ENCODE peak calls at places on chromosome 21, in five cellular contexts. Y is IMR-90, E is GM12891, B is K562, J is sigmoid colon. S is an unnamed sample.

GRCh38 chr21:35198004-35198403 is 148.9 kb upstream of the RUNX1 start:
- DNase-seq in B (no peak), Y (peak), E (no peak), J (no peak), S (no peak)

GRCh38 chr21:37551406-37552355 is 185.1 kb downstream of the DYRK1A start:
- DNase-seq in E (no peak), B (no peak), Y (no peak), J (peak), S (no peak)

GRCh38 chr21:27636671-27637070 is 669.8 kb upstream of the ADAMTS5 start:
- DNase-seq in J (no peak), E (no peak), Y (no peak), B (no peak), S (no peak)

GRCh38 chr21:38714998-38715397 is 90.7 kb upstream of the ETS2 start:
- DNase-seq in E (no peak), B (no peak), Y (no peak), J (no peak), S (no peak)

GRCh38 chr21:29647353-29647781 is 292.4 kb downstream of the GRIK1 start:
- DNase-seq in Y (peak), B (peak), J (no peak), E (no peak), S (peak)

GRCh38 chr21:37681711-37682110 is 234.5 kb downstream of the KCNJ6 start:
- DNase-seq in J (no peak), E (no peak), Y (no peak), B (no peak), S (no peak)

GRCh38 chr21:38988211-38989096 is 182.7 kb downstream of the ETS2 start:
- DNase-seq in E (no peak), Y (no peak), J (peak), B (no peak), S (no peak)

GRCh38 chr21:38621132-38621531 is 122.9 kb upstream of the ERG start:
- DNase-seq in E (no peak), J (no peak), B (no peak), Y (no peak), S (no peak)

GRCh38 chr21:39612233-39613028 is at the start of gene B3GALT5:
- DNase-seq in E (no peak), Y (no peak), J (no peak), B (no peak), S (no peak)

GRCh38 chr21:16258834-16259611 is 529.2 kb downstream of the USP25 start:
- DNase-seq in Y (no peak), J (no peak), B (no peak), E (no peak), S (no peak)

GRCh38 chr21:21436012-21436545 is 437.9 kb downstream of the NCAM2 start:
- DNase-seq in J (no peak), Y (peak), B (no peak), E (no peak), S (no peak)

GRCh38 chr21:23633447-23633846 is 1973.8 kb downstream of the MRPL39 start:
- DNase-seq in J (no peak), B (no peak), E (no peak), Y (no peak), S (no peak)

GRCh38 chr21:28540514-28540913 is 452.2 kb downstream of the LTN1 start:
- DNase-seq in J (no peak), B (no peak), Y (peak), E (no peak), S (peak)

GRCh38 chr21:31161157-31161556 is 122.9 kb upstream of the KRTAP19-8 start:
- DNase-seq in J (no peak), E (no peak), B (no peak), Y (peak), S (no peak)

GRCh38 chr21:35508389-35508888 is 459.3 kb upstream of the RUNX1 start:
- DNase-seq in Y (peak), E (no peak), J (peak), B (peak), S (peak)

GRCh38 chr21:44919111-44919912 is 1.4 kb downstream of the ITGB2 start:
- DNase-seq in Y (no peak), E (no peak), B (no peak), J (no peak), S (no peak)

GRCh38 chr21:27582246-27582945 is 615.5 kb upstream of the ADAMTS5 start:
- DNase-seq in Y (peak), E (no peak), B (no peak), J (no peak), S (no peak)

GRCh38 chr21:14382486-14382834 is 486 bp downstream of the HSPA13 start:
- DNase-seq in J (no peak), B (no peak), Y (peak), E (no peak), S (peak)

GRCh38 chr21:29384608-29385359 is 86.1 kb downstream of the BACH1 start:
- DNase-seq in E (no peak), Y (no peak), B (no peak), J (no peak), S (no peak)

GRCh38 chr21:31564439-31564838 is 95.1 kb upstream of the SOD1 start:
- DNase-seq in J (no peak), E (no peak), B (no peak), Y (no peak), S (no peak)

GRCh38 chr21:38440746-38441145 is 57.5 kb downstream of the ERG start:
- DNase-seq in J (no peak), E (no peak), Y (peak), B (peak), S (no peak)

GRCh38 chr21:38507374-38507942 is 9.2 kb upstream of the ERG start:
- DNase-seq in Y (no peak), E (no peak), B (no peak), J (no peak), S (no peak)

GRCh38 chr21:35491920-35492678 is 443.0 kb upstream of the RUNX1 start:
- DNase-seq in Y (no peak), B (no peak), J (no peak), E (no peak), S (no peak)

GRCh38 chr21:40254540-40255455 is 387.6 kb downstream of the PCP4 start:
- DNase-seq in Y (no peak), B (no peak), J (no peak), E (no peak), S (no peak)

GRCh38 chr21:31938330-31939301 is 65.8 kb downstream of the HUNK start:
- DNase-seq in E (no peak), Y (no peak), J (no peak), B (no peak), S (no peak)

GRCh38 chr21:38258803-38259485 is 2.2 kb downstream of the KCNJ15 start:
- DNase-seq in Y (peak), B (no peak), J (no peak), E (no peak), S (no peak)

GRCh38 chr21:29423051-29423450 is 124.3 kb downstream of the BACH1 start:
- DNase-seq in E (no peak), Y (no peak), J (no peak), B (no peak), S (no peak)

GRCh38 chr21:15735409-15735808 is 5.6 kb downstream of the USP25 start:
- DNase-seq in Y (no peak), E (no peak), B (no peak), J (no peak), S (peak)

GRCh38 chr21:27108228-27108627 is 141.3 kb upstream of the ADAMTS5 start:
- DNase-seq in B (no peak), Y (peak), E (no peak), J (no peak), S (no peak)

GRCh38 chr21:31347435-31348032 is 3.5 kb upstream of the TIAM1 start:
- DNase-seq in J (no peak), B (peak), Y (peak), E (no peak), S (no peak)

GRCh38 chr21:29499734-29500343 is 201.1 kb downstream of the BACH1 start:
- DNase-seq in Y (no peak), B (peak), J (no peak), E (no peak), S (peak)

GRCh38 chr21:38740131-38740530 is 65.6 kb upstream of the ETS2 start:
- DNase-seq in B (no peak), E (no peak), J (no peak), Y (peak), S (no peak)

DNA sequence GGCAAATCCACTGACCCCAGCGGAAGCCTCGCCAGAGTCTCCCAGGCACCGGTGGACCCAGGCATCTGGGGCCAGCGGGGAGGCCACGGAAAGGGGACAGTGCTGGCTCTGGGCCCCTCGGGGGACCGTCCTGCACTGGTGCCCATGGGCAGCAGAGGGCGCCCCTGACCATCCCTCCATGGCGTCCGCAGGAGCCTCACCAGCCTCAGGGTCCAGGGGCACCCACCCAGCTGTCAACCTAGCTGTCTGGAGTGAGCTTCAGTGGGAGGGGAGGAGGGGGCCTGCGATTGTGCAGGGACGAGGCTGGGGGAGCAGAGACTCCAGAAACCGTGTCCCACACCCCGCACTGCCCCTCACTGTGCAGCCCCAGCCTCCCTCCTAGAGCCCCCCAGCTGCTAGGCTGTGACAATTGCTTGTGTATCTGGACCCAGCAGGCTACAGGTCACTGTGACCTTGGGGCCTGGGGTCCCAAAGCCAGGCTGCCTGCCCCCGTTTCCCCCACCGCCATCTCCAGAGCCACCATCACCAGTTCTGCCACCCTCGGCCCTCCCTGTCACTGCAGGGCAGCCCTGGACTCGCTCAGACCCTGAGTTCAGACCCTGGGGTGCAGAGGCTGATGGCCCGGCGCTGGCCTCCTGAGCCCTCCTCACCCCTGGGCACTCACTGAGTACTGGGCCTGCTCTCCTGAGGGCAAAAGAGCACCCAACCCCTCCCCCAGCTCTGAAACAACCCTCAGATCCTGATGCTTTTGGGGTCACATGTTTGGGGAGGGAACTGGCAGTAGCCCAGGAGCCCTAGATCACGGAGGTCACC is 10.7 kb upstream of the COL6A1 start:
- DNase-seq in Y (peak), B (peak), J (peak), E (no peak), S (peak)
- TF ChIP-seq POLR2A in Y (no peak), B (no peak), J (no peak), E (no peak), S (no peak)

DNA sequence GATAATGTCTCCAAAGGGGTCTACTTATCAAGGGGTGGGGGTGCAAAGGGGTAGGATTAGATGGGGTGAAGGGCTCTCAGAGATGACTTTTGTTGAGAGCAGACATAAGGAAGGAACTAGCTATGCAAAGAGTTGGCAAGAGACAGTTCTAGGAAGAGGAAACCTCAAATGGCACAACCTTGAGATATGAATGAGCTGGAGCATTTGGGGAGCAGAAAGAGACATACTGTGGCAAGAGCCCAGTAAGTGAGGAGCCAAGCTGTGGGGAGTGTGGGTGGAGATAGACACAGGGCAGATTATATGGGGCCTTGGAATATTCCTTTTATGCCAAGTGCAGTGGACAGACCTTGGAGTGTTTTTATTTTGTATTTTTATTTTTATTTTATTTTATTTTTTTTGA is 84.8 kb upstream of the BTG3 start:
- DNase-seq in Y (no peak), J (no peak), B (no peak), E (no peak), S (no peak)
- TF ChIP-seq POLR2A in Y (no peak), J (no peak), B (no peak), E (no peak), S (no peak)

GRCh38 chr21:34072145-34073031 is 990 bp upstream of the MRPS6 start:
- DNase-seq in Y (no peak), B (no peak), J (peak), E (no peak), S (no peak)

GRCh38 chr21:34074283-34075098 is 1.1 kb downstream of the MRPS6 start:
- DNase-seq in Y (no peak), J (no peak), B (no peak), E (no peak), S (peak)

GRCh38 chr21:34071683-34072082 is 1.7 kb upstream of the MRPS6 start:
- DNase-seq in J (no peak), E (no peak), B (no peak), Y (no peak), S (no peak)

GRCh38 chr21:34073749-34074282 is 438 bp downstream of the MRPS6 start:
- DNase-seq in Y (no peak), J (peak), E (peak), B (peak), S (peak)

GRCh38 chr21:34073032-34073748 is at the start of the genes MRPS6 and SLC5A3:
- DNase-seq in J (peak), E (peak), B (peak), Y (peak), S (peak)
- TF ChIP-seq POLR2A in J (peak), E (peak), B (peak), Y (peak), S (peak)

GRCh38 chr21:46059195-46059594 is 38.7 kb upstream of the COL6A2 start:
- DNase-seq in E (no peak), J (peak), Y (no peak), B (no peak), S (no peak)

GRCh38 chr21:46061063-46061462 is 36.8 kb upstream of the COL6A2 start:
- DNase-seq in Y (no peak), E (no peak), B (no peak), J (peak), S (no peak)

GRCh38 chr21:46061950-46062349 is 36.0 kb upstream of the COL6A2 start:
- DNase-seq in J (peak), E (no peak), Y (no peak), B (no peak), S (no peak)

GRCh38 chr21:46062471-46063211 is 35.3 kb upstream of the COL6A2 start:
- DNase-seq in Y (no peak), B (no peak), E (no peak), J (peak), S (no peak)

DNA sequence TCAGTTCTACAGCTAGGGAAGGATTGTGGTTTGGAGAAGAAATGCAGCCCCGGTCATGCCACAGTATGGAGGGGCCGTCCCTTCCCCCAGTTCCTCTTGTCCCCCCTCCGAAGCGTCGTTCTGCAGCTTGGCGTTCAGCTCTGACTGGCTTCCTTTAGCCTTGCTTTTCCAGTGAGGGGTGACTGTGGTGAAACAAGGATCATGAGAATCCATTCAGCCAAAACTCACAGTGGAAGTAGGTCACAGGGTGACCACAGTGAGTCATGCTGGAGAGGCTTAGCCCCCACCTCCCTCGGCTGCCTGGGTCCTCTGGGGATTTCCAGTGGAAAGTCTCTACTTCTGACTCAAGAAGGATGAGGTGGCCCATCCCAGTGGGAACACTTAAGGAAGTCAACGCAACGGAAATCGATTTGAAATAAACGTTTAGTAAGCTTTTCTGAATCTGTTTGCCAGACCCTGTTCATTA is 37.3 kb upstream of the COL6A2 start:
- DNase-seq in Y (peak), B (no peak), J (peak), E (no peak), S (no peak)
- TF ChIP-seq POLR2A in Y (peak), B (no peak), J (no peak), E (no peak), S (no peak)

GRCh38 chr21:46092811-46093667 is 4.9 kb upstream of the COL6A2 start:
- DNase-seq in J (peak), E (no peak), B (peak), Y (no peak), S (no peak)
- TF ChIP-seq POLR2A in J (no peak), E (no peak), B (no peak), Y (no peak), S (no peak)

GRCh38 chr21:25422610-25423608 is 184.4 kb downstream of the MRPL39 start:
- DNase-seq in E (no peak), Y (no peak), B (no peak), J (no peak), S (no peak)
- TF ChIP-seq POLR2A in E (peak), Y (no peak), B (no peak), J (no peak), S (no peak)

GRCh38 chr21:43696214-43696613 is 22.7 kb upstream of the PDXK start:
- DNase-seq in Y (no peak), J (no peak), B (no peak), E (no peak), S (no peak)

GRCh38 chr21:43693981-43694380 is 24.9 kb upstream of the PDXK start:
- DNase-seq in B (no peak), E (no peak), Y (no peak), J (no peak), S (no peak)

GRCh38 chr21:43691801-43692200 is 27.1 kb upstream of the PDXK start:
- DNase-seq in E (no peak), B (no peak), J (no peak), Y (no peak), S (no peak)

GRCh38 chr21:43692949-43693348 is 26.0 kb upstream of the PDXK start:
- DNase-seq in B (no peak), E (no peak), Y (no peak), J (no peak), S (no peak)

GRCh38 chr21:43694437-43695079 is 24.4 kb upstream of the PDXK start:
- DNase-seq in E (no peak), J (no peak), B (no peak), Y (no peak), S (no peak)
- TF ChIP-seq POLR2A in E (no peak), J (no peak), B (no peak), Y (no peak), S (no peak)

DNA sequence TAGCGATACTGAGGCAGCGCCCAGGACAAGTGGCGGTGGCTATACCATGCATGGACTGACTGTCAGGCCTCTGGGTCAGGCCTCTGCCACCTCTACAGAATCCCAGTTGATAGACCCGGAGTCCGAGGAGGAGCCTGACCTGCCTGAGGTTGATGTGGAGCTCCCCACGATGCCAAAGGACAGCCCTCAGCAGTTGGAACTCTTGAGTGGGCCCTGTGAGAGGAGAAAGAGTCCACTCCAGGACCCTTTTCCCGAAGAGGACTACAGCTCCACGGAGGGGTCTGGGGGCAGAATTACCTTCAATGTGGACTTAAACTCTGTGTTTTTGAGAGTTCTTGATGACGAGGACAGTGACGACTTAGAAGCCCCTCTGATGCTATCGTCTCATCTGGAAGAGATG is 3.2 kb upstream of the IL10RB start:
- DNase-seq in J (no peak), B (no peak), E (no peak), Y (no peak), S (no peak)
- TF ChIP-seq POLR2A in J (no peak), B (no peak), E (no peak), Y (no peak), S (no peak)

DNA sequence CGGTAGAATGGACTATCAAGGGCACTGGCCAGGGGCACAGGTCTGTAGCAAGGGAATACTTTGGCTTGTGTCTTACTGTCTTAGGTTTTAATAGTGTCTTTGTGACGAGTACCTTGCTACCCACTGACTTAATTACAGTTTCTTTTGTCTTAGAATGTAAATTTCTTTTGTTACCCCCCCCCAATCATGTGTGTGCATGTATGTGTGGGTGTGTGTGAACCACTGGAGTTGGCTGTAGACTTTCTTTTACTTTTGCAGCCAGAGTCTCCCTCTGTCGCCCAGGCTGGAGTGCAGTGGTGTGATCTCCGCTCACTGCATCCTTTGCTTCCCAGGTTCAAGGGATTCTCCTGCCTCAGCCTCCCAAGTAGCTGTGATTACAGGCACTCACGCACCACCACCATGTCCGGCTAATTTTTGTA is 61.8 kb upstream of the CLDN14 start:
- DNase-seq in J (no peak), Y (no peak), B (no peak), E (no peak), S (no peak)
- TF ChIP-seq POLR2A in J (no peak), Y (no peak), B (no peak), E (peak), S (no peak)

GRCh38 chr21:41834926-41835663 is 44.0 kb downstream of the PRDM15 start:
- DNase-seq in E (no peak), B (no peak), Y (no peak), J (peak), S (no peak)

GRCh38 chr21:41834252-41834925 is 44.8 kb downstream of the PRDM15 start:
- DNase-seq in E (no peak), Y (no peak), B (no peak), J (peak), S (no peak)

GRCh38 chr21:41832230-41833137 is 46.7 kb downstream of the PRDM15 start:
- DNase-seq in B (no peak), E (no peak), Y (no peak), J (no peak), S (no peak)

GRCh38 chr21:41831453-41831831 is 47.7 kb downstream of the PRDM15 start:
- DNase-seq in J (no peak), Y (no peak), E (no peak), B (no peak), S (no peak)

GRCh38 chr21:41833138-41834115 is 45.7 kb downstream of the PRDM15 start:
- DNase-seq in J (no peak), B (no peak), E (peak), Y (no peak), S (no peak)
- TF ChIP-seq POLR2A in J (no peak), B (no peak), E (no peak), Y (no peak), S (no peak)

S was measured in erythroblast.